ENCODE peak calls at places on chromosomes 2 and 18, in four cellular contexts. P, U, O and X are unnamed samples.

GRCh38 chr2:230849633-230850357 is 14.9 kb upstream of the ITM2C start:
- DNase-seq in P (no peak), U (no peak), O (peak), X (no peak)

GRCh38 chr2:57880967-57881366 is 165.6 kb upstream of the VRK2 start:
- DNase-seq in P (no peak), O (no peak), U (no peak), X (no peak)

GRCh38 chr2:12684471-12684936 is 32.2 kb upstream of the TRIB2 start:
- DNase-seq in O (no peak), P (no peak), U (no peak), X (no peak)

GRCh38 chr2:45049937-45050336 is 40.7 kb upstream of the SIX2 start:
- DNase-seq in P (no peak), U (no peak), O (no peak), X (no peak)

GRCh38 chr2:60780741-60781140 is 24.7 kb downstream of the PAPOLG start:
- DNase-seq in P (no peak), U (no peak), O (no peak), X (no peak)

GRCh38 chr2:47065771-47066380 is 89.2 kb downstream of the STPG4 start:
- DNase-seq in P (no peak), U (peak), O (no peak), X (no peak)

GRCh38 chr2:188897096-188897495 is 77.1 kb upstream of the COL3A1 start:
- DNase-seq in U (peak), O (no peak), P (no peak), X (no peak)

GRCh38 chr2:230443540-230443939 is 27.5 kb downstream of the SP100 start:
- DNase-seq in O (no peak), P (no peak), U (no peak), X (no peak)

GRCh38 chr18:37393945-37394609 is 171.5 kb downstream of the CELF4 start:
- DNase-seq in O (no peak), P (peak), U (peak), X (peak)

GRCh38 chr2:201697899-201698298 is 545 bp downstream of the MPP4 start:
- DNase-seq in U (no peak), O (no peak), P (no peak), X (no peak)

DNA sequence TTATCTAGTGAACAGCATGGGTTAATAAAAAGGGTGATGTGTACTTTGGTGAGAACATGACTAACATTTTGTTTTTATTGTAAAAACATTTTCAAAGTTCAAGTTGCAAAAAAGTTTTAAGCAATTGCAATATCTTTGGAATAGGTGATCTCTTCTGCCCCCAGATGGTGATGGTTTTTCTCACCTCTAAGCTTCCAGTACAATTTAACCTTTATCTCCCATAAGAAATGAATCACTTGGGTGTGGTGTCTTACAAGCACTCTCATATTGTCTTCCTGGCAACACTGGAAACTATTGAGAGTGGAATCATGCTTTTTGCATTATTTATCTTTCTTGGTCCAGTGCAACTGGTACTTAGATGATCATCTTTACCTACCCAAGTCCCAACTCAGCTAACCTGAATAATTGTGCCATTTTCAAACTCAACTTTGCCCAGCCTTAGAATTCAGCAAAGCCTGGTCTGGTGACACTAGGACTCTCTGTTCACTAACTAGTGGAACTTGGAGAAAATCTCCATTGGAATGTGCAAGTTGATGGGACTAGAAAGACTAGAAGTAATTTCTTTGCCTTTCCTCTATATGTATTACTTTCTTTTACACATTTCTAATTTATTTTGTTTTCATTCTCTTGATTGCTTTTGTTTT is 964.6 kb upstream of the ZEB2 start:
- DNase-seq in P (no peak), O (no peak), U (no peak), X (no peak)
- TF ChIP-seq CTCF in P (no peak), O (peak), U (peak), X (peak)

DNA sequence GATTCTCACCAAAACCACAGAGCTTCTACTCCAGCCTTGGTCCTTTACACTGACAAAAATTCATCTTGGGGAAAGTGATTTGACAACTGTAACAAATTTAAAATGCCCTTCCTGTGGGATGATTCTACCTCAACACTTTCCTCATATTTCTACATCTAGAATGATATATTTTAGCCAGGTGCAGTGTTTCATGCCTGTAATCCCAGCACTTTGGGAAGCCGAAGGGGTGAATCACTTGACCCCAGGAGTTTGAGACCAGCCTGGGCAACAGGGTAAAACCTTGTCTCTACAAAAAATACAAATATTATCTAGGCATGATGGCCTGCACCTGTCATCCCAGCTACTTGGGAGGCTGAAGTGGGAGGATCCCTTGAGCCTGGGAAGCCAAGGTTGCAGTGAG is 408.6 kb downstream of the CDH7 start:
- DNase-seq in O (no peak), P (no peak), U (no peak), X (no peak)
- H3K4me3 ChIP-seq in O (no peak), P (no peak), U (no peak), X (no peak)

DNA sequence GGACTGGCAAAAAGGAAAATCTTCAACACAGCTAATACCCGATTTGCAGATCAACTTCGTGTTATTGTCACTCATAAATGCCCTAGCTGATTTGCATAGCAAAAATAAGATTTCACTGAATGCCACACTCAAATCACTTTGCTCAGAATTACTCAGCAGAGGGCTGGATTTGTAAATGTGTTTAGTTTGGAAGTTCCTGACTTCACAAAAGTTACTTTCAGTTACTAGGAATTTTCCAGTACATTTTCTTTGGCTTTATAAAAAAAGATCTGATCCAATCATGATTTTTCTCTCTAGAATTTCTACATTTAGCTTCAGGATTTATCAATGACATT is 433.3 kb upstream of the ID2 start:
- DNase-seq in O (no peak), P (no peak), U (no peak), X (no peak)
- H3K27ac ChIP-seq in O (no peak), P (peak), U (peak), X (no peak)

GRCh38 chr18:56709463-56709862 is 58.3 kb downstream of the WDR7 start:
- DNase-seq in P (no peak), O (no peak), U (no peak), X (no peak)
- TF ChIP-seq CTCF in P (no peak), O (peak), U (no peak), X (no peak)

GRCh38 chr2:121974919-121975654 is 219.6 kb downstream of the TSN start:
- DNase-seq in P (peak), O (no peak), U (peak), X (peak)
- H3K4me3 ChIP-seq in P (no peak), O (peak), U (peak), X (peak)

DNA sequence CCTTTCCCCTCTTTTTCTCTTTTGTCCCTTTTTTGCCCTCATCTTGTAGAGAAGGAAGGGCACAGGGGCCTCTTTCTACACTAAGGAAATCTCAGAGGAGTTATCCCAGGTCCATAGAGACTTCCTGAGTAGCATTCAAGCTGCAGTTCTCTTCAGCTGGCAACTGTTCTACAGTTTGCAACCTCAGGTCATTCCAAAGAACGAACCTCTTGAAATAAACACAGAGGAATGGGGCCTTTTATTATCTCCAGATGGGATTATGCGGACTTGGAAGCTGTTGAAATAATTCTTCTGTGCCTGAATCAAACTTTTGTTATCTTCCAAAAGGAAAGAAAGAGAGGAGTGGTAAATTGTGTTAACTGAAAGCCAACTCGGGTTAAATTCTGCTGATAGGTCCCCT is 31.0 kb upstream of the NFE2L2 start:
- DNase-seq in P (no peak), O (no peak), U (no peak), X (no peak)
- H3K27ac ChIP-seq in P (peak), O (no peak), U (peak), X (peak)